ENCODE peak calls at places on chromosomes 11 and 22, in six cellular contexts. One of them, this sample, is unnamed.

GRCh38 chr11:773830-774229 is 3.5 kb downstream of the GATD1 start:
- DNase-seq in epithelial cell of esophagus: no peak
- DNase-seq in foreskin melanocyte: no peak
- DNase-seq in heart right ventricle: no peak
- DNase-seq in choroid plexus epithelial cell: no peak
- DNase-seq in effector memory CD8-positive, alpha-beta T cell: no peak
- DNase-seq in this sample: no peak

GRCh38 chr22:37172266-37173245 is 15.5 kb downstream of the C1QTNF6 start:
- DNase-seq in epithelial cell of esophagus: no peak
- DNase-seq in foreskin melanocyte: no peak
- DNase-seq in heart right ventricle: no peak
- DNase-seq in choroid plexus epithelial cell: no peak
- DNase-seq in effector memory CD8-positive, alpha-beta T cell: no peak
- DNase-seq in this sample: no peak

GRCh38 chr11:111676878-111677585 is 74.8 kb downstream of the SIK2 start:
- DNase-seq in epithelial cell of esophagus: peak; percentile 62
- DNase-seq in foreskin melanocyte: no peak
- DNase-seq in heart right ventricle: no peak
- DNase-seq in choroid plexus epithelial cell: peak; percentile 42
- DNase-seq in effector memory CD8-positive, alpha-beta T cell: no peak
- DNase-seq in this sample: no peak

GRCh38 chr11:129828301-129828836 is 12.7 kb downstream of the TMEM45B start:
- DNase-seq in epithelial cell of esophagus: peak; percentile 93
- DNase-seq in foreskin melanocyte: no peak
- DNase-seq in heart right ventricle: no peak
- DNase-seq in choroid plexus epithelial cell: no peak
- DNase-seq in effector memory CD8-positive, alpha-beta T cell: no peak
- DNase-seq in this sample: no peak

GRCh38 chr11:127238321-127238720 is 237.8 kb upstream of the KIRREL3 start:
- DNase-seq in epithelial cell of esophagus: peak; percentile 24
- DNase-seq in foreskin melanocyte: no peak
- DNase-seq in heart right ventricle: no peak
- DNase-seq in choroid plexus epithelial cell: no peak
- DNase-seq in effector memory CD8-positive, alpha-beta T cell: no peak
- DNase-seq in this sample: no peak

GRCh38 chr11:70064726-70065317 is 13.3 kb upstream of the ANO1 start:
- DNase-seq in epithelial cell of esophagus: peak; percentile 68
- DNase-seq in foreskin melanocyte: no peak
- DNase-seq in heart right ventricle: no peak
- DNase-seq in choroid plexus epithelial cell: no peak
- DNase-seq in effector memory CD8-positive, alpha-beta T cell: no peak
- DNase-seq in this sample: no peak

GRCh38 chr11:1349074-1349931 is 39.9 kb upstream of the TOLLIP start:
- DNase-seq in epithelial cell of esophagus: no peak
- DNase-seq in foreskin melanocyte: no peak
- DNase-seq in heart right ventricle: no peak
- DNase-seq in choroid plexus epithelial cell: no peak
- DNase-seq in effector memory CD8-positive, alpha-beta T cell: no peak
- DNase-seq in this sample: no peak

GRCh38 chr22:33874206-33874605 is 46.1 kb downstream of the LARGE1 start:
- DNase-seq in epithelial cell of esophagus: no peak
- DNase-seq in foreskin melanocyte: no peak
- DNase-seq in heart right ventricle: no peak
- DNase-seq in choroid plexus epithelial cell: no peak
- DNase-seq in effector memory CD8-positive, alpha-beta T cell: no peak
- DNase-seq in this sample: no peak

GRCh38 chr22:36144886-36145541 is 15.5 kb downstream of the APOL3 start:
- DNase-seq in epithelial cell of esophagus: peak; percentile 42
- DNase-seq in foreskin melanocyte: peak; percentile 41
- DNase-seq in heart right ventricle: peak; percentile 46
- DNase-seq in choroid plexus epithelial cell: peak; percentile 86
- DNase-seq in effector memory CD8-positive, alpha-beta T cell: no peak
- DNase-seq in this sample: no peak

GRCh38 chr11:2675540-2675939 is 24.3 kb downstream of the KCNQ1OT1 start:
- DNase-seq in epithelial cell of esophagus: no peak
- DNase-seq in foreskin melanocyte: peak; percentile 61
- DNase-seq in heart right ventricle: no peak
- DNase-seq in choroid plexus epithelial cell: no peak
- DNase-seq in effector memory CD8-positive, alpha-beta T cell: no peak
- DNase-seq in this sample: no peak

GRCh38 chr11:11211186-11211585 is 141.9 kb downstream of the CSNK2A3 start:
- DNase-seq in epithelial cell of esophagus: peak; percentile 61
- DNase-seq in foreskin melanocyte: peak; percentile 91
- DNase-seq in heart right ventricle: no peak
- DNase-seq in choroid plexus epithelial cell: no peak
- DNase-seq in effector memory CD8-positive, alpha-beta T cell: no peak
- DNase-seq in this sample: no peak

GRCh38 chr11:43278302-43278956 is 33.4 kb upstream of the API5 start:
- DNase-seq in epithelial cell of esophagus: peak; percentile 39
- DNase-seq in foreskin melanocyte: peak; percentile 11
- DNase-seq in heart right ventricle: no peak
- DNase-seq in choroid plexus epithelial cell: peak; percentile 48
- DNase-seq in effector memory CD8-positive, alpha-beta T cell: no peak
- DNase-seq in this sample: no peak

GRCh38 chr11:5300246-5300645 is 1.5 kb downstream of the OR51B4 start:
- DNase-seq in epithelial cell of esophagus: no peak
- DNase-seq in foreskin melanocyte: no peak
- DNase-seq in heart right ventricle: no peak
- DNase-seq in choroid plexus epithelial cell: no peak
- DNase-seq in effector memory CD8-positive, alpha-beta T cell: no peak
- DNase-seq in this sample: no peak

GRCh38 chr11:1780700-1781592 is 17.2 kb upstream of the CTSD start:
- DNase-seq in epithelial cell of esophagus: no peak
- DNase-seq in foreskin melanocyte: peak; percentile 19
- DNase-seq in heart right ventricle: no peak
- DNase-seq in choroid plexus epithelial cell: no peak
- DNase-seq in effector memory CD8-positive, alpha-beta T cell: no peak
- DNase-seq in this sample: no peak

GRCh38 chr11:83823461-83824025 is 537.4 kb upstream of the CCDC90B start:
- DNase-seq in epithelial cell of esophagus: no peak
- DNase-seq in foreskin melanocyte: no peak
- DNase-seq in heart right ventricle: no peak
- DNase-seq in choroid plexus epithelial cell: peak; percentile 29
- DNase-seq in effector memory CD8-positive, alpha-beta T cell: no peak
- DNase-seq in this sample: no peak

GRCh38 chr11:62141111-62142042 is 17.6 kb downstream of the INCENP start:
- DNase-seq in epithelial cell of esophagus: no peak
- DNase-seq in foreskin melanocyte: no peak
- DNase-seq in heart right ventricle: no peak
- DNase-seq in choroid plexus epithelial cell: no peak
- DNase-seq in effector memory CD8-positive, alpha-beta T cell: no peak
- DNase-seq in this sample: no peak

GRCh38 chr11:132062031-132062430 is 691.6 kb downstream of the NTM start:
- DNase-seq in epithelial cell of esophagus: no peak
- DNase-seq in foreskin melanocyte: no peak
- DNase-seq in heart right ventricle: no peak
- DNase-seq in choroid plexus epithelial cell: peak; percentile 40
- DNase-seq in effector memory CD8-positive, alpha-beta T cell: no peak
- DNase-seq in this sample: no peak

This sample was measured in GM12864.